ENCODE peak calls at places on chromosomes 13 and 19, in nine cellular contexts. R is ovary; Z is CD4-positive, alpha-beta T cell; G is neuronal stem cell; B is transverse colon; J is body of pancreas; N is astrocyte; T is Caco-2; C is mammary epithelial cell. K is an unnamed sample.

GRCh38 chr13:20412761-20413355 is 112.8 kb downstream of the CRYL1 start:
- DNase-seq in B (no peak), J (no peak), G (no peak), T (no peak), N (no peak), Z (no peak), R (no peak), C (no peak), K (peak; percentile 47)

GRCh38 chr19:43430142-43430710 is 15.5 kb downstream of the TEX101 start:
- DNase-seq in G (no peak), J (no peak), N (no peak), B (peak; percentile 28), T (peak; percentile 47), C (no peak), R (no peak), Z (no peak), K (no peak)

GRCh38 chr13:101942038-101942437 is 459.8 kb downstream of the FGF14 start:
- DNase-seq in B (peak; percentile 19), G (peak; percentile 54), J (no peak), R (no peak), N (peak; percentile 4), C (peak; percentile 43), Z (no peak), T (peak; percentile 39), K (peak; percentile 20)

GRCh38 chr19:18629166-18630088 is 7.4 kb upstream of the KLHL26 start:
- DNase-seq in B (no peak), Z (no peak), C (no peak), R (no peak), J (no peak), N (no peak), G (no peak), T (no peak), K (peak; percentile 62)

GRCh38 chr13:113846639-113847318 is 17.1 kb downstream of the GAS6 start:
- DNase-seq in C (no peak), B (no peak), Z (peak; percentile 20), T (no peak), N (no peak), R (no peak), J (peak; percentile 8), G (no peak), K (no peak)

GRCh38 chr13:71831716-71832115 is 35.3 kb downstream of the DACH1 start:
- DNase-seq in C (no peak), B (no peak), G (peak; percentile 42), J (no peak), N (no peak), R (no peak), Z (no peak), T (no peak), K (no peak)

GRCh38 chr19:33409906-33410685 is 36.6 kb downstream of the CEBPG start:
- DNase-seq in J (no peak), T (no peak), N (no peak), G (no peak), R (no peak), Z (no peak), C (no peak), B (no peak), K (no peak)

GRCh38 chr13:75841905-75842304 is 205.8 kb downstream of the LMO7 start:
- DNase-seq in R (no peak), C (no peak), Z (no peak), J (no peak), N (no peak), T (no peak), G (no peak), B (no peak), K (no peak)

GRCh38 chr13:43269037-43269476 is 245.7 kb downstream of the DNAJC15 start:
- DNase-seq in N (peak; percentile 99), B (peak; percentile 62), T (peak; percentile 86), C (peak; percentile 84), R (peak; percentile 26), Z (no peak), J (peak; percentile 39), G (no peak), K (peak; percentile 99)

GRCh38 chr19:35206379-35206778 is 22.2 kb downstream of the FAM187B start:
- DNase-seq in N (no peak), T (no peak), J (no peak), G (no peak), C (no peak), B (peak; percentile 46), R (no peak), Z (peak; percentile 47), K (no peak)

GRCh38 chr13:62625214-62625613 is 1209.6 kb upstream of the PCDH20 start:
- DNase-seq in C (no peak), T (no peak), R (no peak), G (no peak), Z (no peak), B (no peak), J (no peak), N (no peak), K (no peak)

GRCh38 chr13:43783820-43784219 is 3.0 kb downstream of the ENOX1 start:
- DNase-seq in Z (no peak), B (no peak), J (no peak), N (no peak), T (peak; percentile 57), G (no peak), C (peak; percentile 62), R (no peak), K (peak; percentile 16)

GRCh38 chr19:8550070-8550469 is 27.2 kb downstream of the MYO1F start:
- DNase-seq in G (no peak), B (no peak), C (no peak), J (no peak), T (no peak), Z (no peak), N (no peak), R (no peak), K (no peak)

GRCh38 chr19:49988433-49988832 is 27.5 kb upstream of the SIGLEC11 start:
- DNase-seq in J (no peak), Z (no peak), G (no peak), N (peak; percentile 70), C (peak; percentile 35), T (no peak), B (no peak), R (no peak), K (peak; percentile 82)

GRCh38 chr13:29924482-29924884 is 74.1 kb upstream of the UBL3 start:
- DNase-seq in Z (no peak), G (no peak), R (peak; percentile 20), N (peak; percentile 80), T (no peak), C (peak; percentile 46), B (no peak), J (peak; percentile 33), K (peak; percentile 89)

GRCh38 chr13:102846261-102847015 is 606 bp downstream of the ERCC5 start:
- DNase-seq in T (peak; percentile 34), N (peak; percentile 18), C (peak; percentile 35), R (peak; percentile 31), J (peak; percentile 42), Z (peak; percentile 36), G (no peak), B (peak; percentile 60), K (peak; percentile 41)

GRCh38 chr19:44788971-44789370 is 11.3 kb downstream of the CBLC start:
- DNase-seq in T (no peak), G (no peak), C (no peak), B (no peak), R (no peak), Z (no peak), J (no peak), N (no peak), K (no peak)

GRCh38 chr19:50795665-50796073 is 5.5 kb downstream of the ACP4 start:
- DNase-seq in J (no peak), Z (no peak), G (no peak), C (no peak), N (no peak), T (no peak), B (no peak), R (no peak), K (no peak)

GRCh38 chr19:39110263-39110967 is 15.2 kb upstream of the PAK4 start:
- DNase-seq in C (no peak), B (peak; percentile 73), J (peak; percentile 80), G (peak; percentile 48), R (peak; percentile 50), T (peak; percentile 68), Z (peak; percentile 72), N (no peak), K (peak; percentile 27)

GRCh38 chr19:39557791-39558622 is 18.0 kb upstream of the EID2 start:
- DNase-seq in B (no peak), R (no peak), T (peak; percentile 41), G (no peak), N (no peak), Z (no peak), J (no peak), C (no peak), K (no peak)

GRCh38 chr19:43229315-43229714 is 23.9 kb upstream of the PSG4 start:
- DNase-seq in T (peak; percentile 17), Z (no peak), C (peak; percentile 46), J (no peak), R (no peak), G (no peak), N (peak; percentile 12), B (no peak), K (peak; percentile 11)

GRCh38 chr19:3251229-3251628 is 26.8 kb downstream of the CELF5 start:
- DNase-seq in T (no peak), Z (no peak), N (no peak), C (no peak), B (no peak), G (no peak), J (no peak), R (no peak), K (no peak)
- H3K27me3 ChIP-seq in T (no peaks in the 10 kb centered on the region), Z (peaks cover 10% of the 10 kb centered on the region), N (no peaks in the 10 kb centered on the region), C (no peaks in the 10 kb centered on the region), B (peaks cover 16% of the 10 kb centered on the region), G (no peaks in the 10 kb centered on the region), J (no peaks in the 10 kb centered on the region), R (no peaks in the 10 kb centered on the region), K (no peaks in the 10 kb centered on the region)

GRCh38 chr19:54473983-54474382 is 887 bp upstream of the CDC42EP5 start:
- DNase-seq in R (no peak), T (no peak), C (no peak), Z (no peak), J (no peak), B (no peak), N (no peak), G (no peak), K (no peak)
- H3K27me3 ChIP-seq in R (no peaks in the 10 kb centered on the region), T (no peaks in the 10 kb centered on the region), C (no peaks in the 10 kb centered on the region), Z (peaks cover 43% of the 10 kb centered on the region), J (no peaks in the 10 kb centered on the region), B (peaks cover 15% of the 10 kb centered on the region), N (peaks cover 13% of the 10 kb centered on the region), G (no peaks in the 10 kb centered on the region), K (no peaks in the 10 kb centered on the region)

GRCh38 chr19:1447565-1447903 is 2.4 kb upstream of the APC2 start:
- DNase-seq in B (no peak), N (no peak), G (no peak), C (no peak), Z (no peak), R (no peak), J (no peak), T (no peak), K (no peak)
- H3K27me3 ChIP-seq in B (peaks cover 74% of the 10 kb centered on the region), N (peaks cover 33% of the 10 kb centered on the region), G (no peaks in the 10 kb centered on the region), C (peaks cover 34% of the 10 kb centered on the region), Z (peaks cover 66% of the 10 kb centered on the region), R (peaks cover 9% of the 10 kb centered on the region), J (peaks cover 4% of the 10 kb centered on the region), T (no peaks in the 10 kb centered on the region), K (peaks cover 52% of the 10 kb centered on the region)

DNA sequence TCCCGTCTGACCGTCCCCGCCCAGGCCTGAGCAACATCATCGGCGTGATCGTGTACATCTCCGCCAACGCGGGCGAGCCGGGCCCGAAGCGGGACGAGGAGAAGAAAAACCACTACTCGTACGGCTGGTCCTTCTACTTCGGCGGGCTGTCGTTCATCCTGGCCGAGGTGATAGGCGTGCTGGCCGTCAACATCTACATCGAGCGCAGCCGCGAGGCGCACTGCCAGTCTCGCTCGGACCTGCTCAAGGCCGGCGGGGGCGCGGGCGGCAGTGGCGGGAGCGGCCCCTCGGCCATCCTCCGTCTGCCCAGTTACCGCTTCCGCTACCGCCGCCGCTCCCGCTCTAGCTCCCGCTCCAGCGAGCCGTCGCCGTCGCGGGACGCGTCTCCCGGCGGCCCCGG is 9.4 kb upstream of the CACNG6 start:
- DNase-seq in R (no peak), J (no peak), G (no peak), C (no peak), B (no peak), T (no peak), N (no peak), Z (no peak), K (peak; percentile 26)
- H3K27me3 ChIP-seq in R (no peaks in the 10 kb centered on the region), J (no peaks in the 10 kb centered on the region), G (no peaks in the 10 kb centered on the region), C (peaks cover 9% of the 10 kb centered on the region), B (peaks cover 72% of the 10 kb centered on the region), T (no peaks in the 10 kb centered on the region), N (peaks cover 4% of the 10 kb centered on the region), Z (peaks cover 60% of the 10 kb centered on the region), K (peaks cover 12% of the 10 kb centered on the region)

K was measured in fibroblast of lung.